ENCODE peak calls at places on chromosome 18, in four cellular contexts. One of them, this sample, is unnamed.

GRCh38 chr18:2850816-2851215 is 4.0 kb downstream of the EMILIN2 start:
- DNase-seq in dorsolateral prefrontal cortex: no peak
- DNase-seq in choroid plexus epithelial cell: no peak
- DNase-seq in AG08395: peak
- DNase-seq in this sample: no peak

GRCh38 chr18:32308493-32309120 is 118.8 kb downstream of the MEP1B start:
- DNase-seq in dorsolateral prefrontal cortex: no peak
- DNase-seq in choroid plexus epithelial cell: peak
- DNase-seq in AG08395: peak
- DNase-seq in this sample: no peak

GRCh38 chr18:6627621-6628020 is 101.9 kb upstream of the ARHGAP28 start:
- DNase-seq in dorsolateral prefrontal cortex: no peak
- DNase-seq in choroid plexus epithelial cell: peak
- DNase-seq in AG08395: peak
- DNase-seq in this sample: no peak

GRCh38 chr18:26546875-26547301 is 1.5 kb downstream of the KCTD1 start:
- DNase-seq in dorsolateral prefrontal cortex: no peak
- DNase-seq in choroid plexus epithelial cell: no peak
- DNase-seq in AG08395: no peak
- DNase-seq in this sample: no peak

GRCh38 chr18:41371718-41372117 is 583.3 kb upstream of the PIK3C3 start:
- DNase-seq in dorsolateral prefrontal cortex: no peak
- DNase-seq in choroid plexus epithelial cell: no peak
- DNase-seq in AG08395: peak
- DNase-seq in this sample: no peak

GRCh38 chr18:10140461-10140911 is 226.7 kb downstream of the VAPA start:
- DNase-seq in dorsolateral prefrontal cortex: no peak
- DNase-seq in choroid plexus epithelial cell: no peak
- DNase-seq in AG08395: peak
- DNase-seq in this sample: no peak

GRCh38 chr18:69817335-69817935 is 130.2 kb downstream of the CD226 start:
- DNase-seq in dorsolateral prefrontal cortex: no peak
- DNase-seq in choroid plexus epithelial cell: peak
- DNase-seq in AG08395: peak
- DNase-seq in this sample: no peak

GRCh38 chr18:28903366-28903765 is 726.4 kb upstream of the CDH2 start:
- DNase-seq in dorsolateral prefrontal cortex: no peak
- DNase-seq in choroid plexus epithelial cell: peak
- DNase-seq in AG08395: peak
- DNase-seq in this sample: no peak

GRCh38 chr18:9196568-9196967 is 60.0 kb downstream of the ANKRD12 start:
- DNase-seq in dorsolateral prefrontal cortex: no peak
- DNase-seq in choroid plexus epithelial cell: no peak
- DNase-seq in AG08395: no peak
- DNase-seq in this sample: no peak

This sample was measured in suprapubic skin.